ENCODE peak calls at places on chromosomes 16 and 17, in seven cellular contexts. One of them, this sample, is unnamed.

GRCh38 chr16:66278111-66278531 is 88.4 kb upstream of the CDH5 start:
- DNase-seq in AG04450: no peak
- DNase-seq in right atrium auricular region: no peak
- DNase-seq in suprapubic skin: no peak
- DNase-seq in CD8-positive, alpha-beta T cell: peak
- DNase-seq in CD4-positive, CD25-positive, alpha-beta regulatory T cell: no peak
- DNase-seq in heart left ventricle: no peak
- DNase-seq in this sample: no peak

GRCh38 chr17:66855204-66855603 is 20.3 kb downstream of the CACNG5 start:
- DNase-seq in CD8-positive, alpha-beta T cell: no peak
- DNase-seq in right atrium auricular region: no peak
- DNase-seq in heart left ventricle: no peak
- DNase-seq in suprapubic skin: no peak
- DNase-seq in CD4-positive, CD25-positive, alpha-beta regulatory T cell: peak
- DNase-seq in AG04450: no peak
- DNase-seq in this sample: peak

GRCh38 chr16:11010576-11011221 is 66.3 kb downstream of the CLEC16A start:
- DNase-seq in CD8-positive, alpha-beta T cell: no peak
- DNase-seq in suprapubic skin: peak
- DNase-seq in heart left ventricle: peak
- DNase-seq in CD4-positive, CD25-positive, alpha-beta regulatory T cell: no peak
- DNase-seq in AG04450: no peak
- DNase-seq in right atrium auricular region: peak
- DNase-seq in this sample: no peak

GRCh38 chr17:59424331-59424730 is 92.9 kb downstream of the YPEL2 start:
- DNase-seq in suprapubic skin: no peak
- DNase-seq in CD8-positive, alpha-beta T cell: no peak
- DNase-seq in CD4-positive, CD25-positive, alpha-beta regulatory T cell: no peak
- DNase-seq in heart left ventricle: no peak
- DNase-seq in AG04450: no peak
- DNase-seq in right atrium auricular region: no peak
- DNase-seq in this sample: no peak

GRCh38 chr16:75701361-75701760 is at the start of gene DUXB:
- DNase-seq in heart left ventricle: no peak
- DNase-seq in suprapubic skin: no peak
- DNase-seq in AG04450: no peak
- DNase-seq in CD4-positive, CD25-positive, alpha-beta regulatory T cell: no peak
- DNase-seq in CD8-positive, alpha-beta T cell: no peak
- DNase-seq in right atrium auricular region: no peak
- DNase-seq in this sample: no peak

GRCh38 chr17:79607941-79608728 is 2.7 kb downstream of the RBFOX3 start:
- DNase-seq in heart left ventricle: peak
- DNase-seq in AG04450: no peak
- DNase-seq in right atrium auricular region: no peak
- DNase-seq in suprapubic skin: no peak
- DNase-seq in CD8-positive, alpha-beta T cell: no peak
- DNase-seq in CD4-positive, CD25-positive, alpha-beta regulatory T cell: no peak
- DNase-seq in this sample: no peak

GRCh38 chr16:25235991-25236390 is 19.2 kb downstream of the AQP8 start:
- DNase-seq in AG04450: no peak
- DNase-seq in heart left ventricle: no peak
- DNase-seq in CD8-positive, alpha-beta T cell: no peak
- DNase-seq in suprapubic skin: no peak
- DNase-seq in right atrium auricular region: no peak
- DNase-seq in CD4-positive, CD25-positive, alpha-beta regulatory T cell: no peak
- DNase-seq in this sample: no peak

GRCh38 chr16:85211247-85211910 is 99.1 kb upstream of the CIBAR2 start:
- DNase-seq in suprapubic skin: no peak
- DNase-seq in AG04450: no peak
- DNase-seq in heart left ventricle: no peak
- DNase-seq in right atrium auricular region: no peak
- DNase-seq in CD4-positive, CD25-positive, alpha-beta regulatory T cell: no peak
- DNase-seq in CD8-positive, alpha-beta T cell: no peak
- DNase-seq in this sample: no peak

GRCh38 chr16:18983565-18984424 is at the start of gene TMC7:
- DNase-seq in CD4-positive, CD25-positive, alpha-beta regulatory T cell: no peak
- DNase-seq in heart left ventricle: peak
- DNase-seq in CD8-positive, alpha-beta T cell: no peak
- DNase-seq in right atrium auricular region: no peak
- DNase-seq in suprapubic skin: peak
- DNase-seq in AG04450: peak
- DNase-seq in this sample: no peak

GRCh38 chr16:794091-794842 is 5.8 kb downstream of the CHTF18 start:
- DNase-seq in suprapubic skin: no peak
- DNase-seq in right atrium auricular region: no peak
- DNase-seq in heart left ventricle: no peak
- DNase-seq in CD4-positive, CD25-positive, alpha-beta regulatory T cell: no peak
- DNase-seq in AG04450: no peak
- DNase-seq in CD8-positive, alpha-beta T cell: no peak
- DNase-seq in this sample: no peak

GRCh38 chr17:79904865-79905264 is 65.6 kb upstream of the CBX4 start:
- DNase-seq in heart left ventricle: no peak
- DNase-seq in suprapubic skin: no peak
- DNase-seq in CD4-positive, CD25-positive, alpha-beta regulatory T cell: no peak
- DNase-seq in AG04450: no peak
- DNase-seq in CD8-positive, alpha-beta T cell: no peak
- DNase-seq in right atrium auricular region: no peak
- DNase-seq in this sample: no peak

GRCh38 chr16:10610499-10611184 is 30.2 kb upstream of the EMP2 start:
- DNase-seq in AG04450: no peak
- DNase-seq in CD4-positive, CD25-positive, alpha-beta regulatory T cell: no peak
- DNase-seq in right atrium auricular region: no peak
- DNase-seq in CD8-positive, alpha-beta T cell: no peak
- DNase-seq in suprapubic skin: no peak
- DNase-seq in heart left ventricle: no peak
- DNase-seq in this sample: no peak

GRCh38 chr17:5607946-5608345 is 23.6 kb upstream of the NLRP1 start:
- DNase-seq in AG04450: no peak
- DNase-seq in CD8-positive, alpha-beta T cell: no peak
- DNase-seq in CD4-positive, CD25-positive, alpha-beta regulatory T cell: no peak
- DNase-seq in suprapubic skin: no peak
- DNase-seq in right atrium auricular region: no peak
- DNase-seq in heart left ventricle: no peak
- DNase-seq in this sample: no peak

GRCh38 chr17:42819939-42820535 is 4.0 kb downstream of the BECN1 start:
- DNase-seq in heart left ventricle: peak
- DNase-seq in suprapubic skin: peak
- DNase-seq in CD8-positive, alpha-beta T cell: peak
- DNase-seq in CD4-positive, CD25-positive, alpha-beta regulatory T cell: peak
- DNase-seq in AG04450: no peak
- DNase-seq in right atrium auricular region: no peak
- DNase-seq in this sample: peak

GRCh38 chr17:71975331-71975801 is 145.5 kb upstream of the SOX9 start:
- DNase-seq in suprapubic skin: peak
- DNase-seq in CD8-positive, alpha-beta T cell: no peak
- DNase-seq in right atrium auricular region: peak
- DNase-seq in heart left ventricle: peak
- DNase-seq in CD4-positive, CD25-positive, alpha-beta regulatory T cell: no peak
- DNase-seq in AG04450: peak
- DNase-seq in this sample: no peak

GRCh38 chr16:377419-377951 is 4.3 kb downstream of the PGAP6 start:
- DNase-seq in heart left ventricle: no peak
- DNase-seq in CD8-positive, alpha-beta T cell: no peak
- DNase-seq in CD4-positive, CD25-positive, alpha-beta regulatory T cell: no peak
- DNase-seq in suprapubic skin: no peak
- DNase-seq in right atrium auricular region: no peak
- DNase-seq in AG04450: no peak
- DNase-seq in this sample: no peak

GRCh38 chr17:41537990-41538389 is 9.9 kb upstream of the KRT19 start:
- DNase-seq in CD4-positive, CD25-positive, alpha-beta regulatory T cell: no peak
- DNase-seq in suprapubic skin: peak
- DNase-seq in CD8-positive, alpha-beta T cell: no peak
- DNase-seq in heart left ventricle: no peak
- DNase-seq in right atrium auricular region: no peak
- DNase-seq in AG04450: no peak
- DNase-seq in this sample: no peak

GRCh38 chr17:7846765-7847661 is 7.9 kb upstream of the TMEM88 start:
- DNase-seq in CD4-positive, CD25-positive, alpha-beta regulatory T cell: no peak
- DNase-seq in AG04450: no peak
- DNase-seq in CD8-positive, alpha-beta T cell: no peak
- DNase-seq in right atrium auricular region: no peak
- DNase-seq in suprapubic skin: no peak
- DNase-seq in heart left ventricle: no peak
- DNase-seq in this sample: no peak

GRCh38 chr16:85123891-85124635 is 11.8 kb upstream of the CIBAR2 start:
- DNase-seq in CD4-positive, CD25-positive, alpha-beta regulatory T cell: no peak
- DNase-seq in suprapubic skin: peak
- DNase-seq in CD8-positive, alpha-beta T cell: no peak
- DNase-seq in AG04450: peak
- DNase-seq in right atrium auricular region: peak
- DNase-seq in heart left ventricle: peak
- DNase-seq in this sample: peak

GRCh38 chr16:82630219-82630618 is 3.5 kb downstream of the CDH13 start:
- DNase-seq in heart left ventricle: no peak
- DNase-seq in CD4-positive, CD25-positive, alpha-beta regulatory T cell: no peak
- DNase-seq in right atrium auricular region: no peak
- DNase-seq in suprapubic skin: no peak
- DNase-seq in AG04450: no peak
- DNase-seq in CD8-positive, alpha-beta T cell: no peak
- DNase-seq in this sample: no peak

GRCh38 chr17:75637143-75637538 is 3.9 kb downstream of the SMIM5 start:
- DNase-seq in right atrium auricular region: no peak
- DNase-seq in AG04450: no peak
- DNase-seq in suprapubic skin: no peak
- DNase-seq in CD4-positive, CD25-positive, alpha-beta regulatory T cell: no peak
- DNase-seq in CD8-positive, alpha-beta T cell: no peak
- DNase-seq in heart left ventricle: peak
- DNase-seq in this sample: no peak

GRCh38 chr17:30244853-30245385 is 9.4 kb upstream of the SLC6A4 start:
- DNase-seq in heart left ventricle: no peak
- DNase-seq in CD4-positive, CD25-positive, alpha-beta regulatory T cell: no peak
- DNase-seq in suprapubic skin: no peak
- DNase-seq in CD8-positive, alpha-beta T cell: no peak
- DNase-seq in right atrium auricular region: no peak
- DNase-seq in AG04450: no peak
- DNase-seq in this sample: no peak

GRCh38 chr16:49834496-49835009 is 21.4 kb downstream of the ZNF423 start:
- DNase-seq in AG04450: no peak
- DNase-seq in suprapubic skin: no peak
- DNase-seq in heart left ventricle: peak
- DNase-seq in CD8-positive, alpha-beta T cell: no peak
- DNase-seq in CD4-positive, CD25-positive, alpha-beta regulatory T cell: no peak
- DNase-seq in right atrium auricular region: no peak
- DNase-seq in this sample: no peak
- H3K4me3 ChIP-seq in AG04450: no peak
- H3K4me3 ChIP-seq in suprapubic skin: no peak
- H3K4me3 ChIP-seq in heart left ventricle: no peak
- H3K4me3 ChIP-seq in CD8-positive, alpha-beta T cell: no peak
- H3K4me3 ChIP-seq in CD4-positive, CD25-positive, alpha-beta regulatory T cell: no peak
- H3K4me3 ChIP-seq in right atrium auricular region: no peak
- H3K4me3 ChIP-seq in this sample: no peak

GRCh38 chr17:61591018-61591417 is at the start of gene NACA2:
- DNase-seq in AG04450: no peak
- DNase-seq in CD8-positive, alpha-beta T cell: no peak
- DNase-seq in heart left ventricle: no peak
- DNase-seq in suprapubic skin: no peak
- DNase-seq in CD4-positive, CD25-positive, alpha-beta regulatory T cell: no peak
- DNase-seq in right atrium auricular region: no peak
- DNase-seq in this sample: no peak
- H3K27ac ChIP-seq in AG04450: no peak
- H3K27ac ChIP-seq in CD8-positive, alpha-beta T cell: no peak
- H3K27ac ChIP-seq in heart left ventricle: no peak
- H3K27ac ChIP-seq in suprapubic skin: no peak
- H3K27ac ChIP-seq in CD4-positive, CD25-positive, alpha-beta regulatory T cell: no peak
- H3K27ac ChIP-seq in right atrium auricular region: no peak
- H3K27ac ChIP-seq in this sample: no peak

GRCh38 chr17:22253007-22253406 is 560.7 kb downstream of the KCNJ18 start:
- DNase-seq in right atrium auricular region: no peak
- DNase-seq in heart left ventricle: no peak
- DNase-seq in AG04450: no peak
- DNase-seq in suprapubic skin: no peak
- DNase-seq in CD8-positive, alpha-beta T cell: no peak
- DNase-seq in CD4-positive, CD25-positive, alpha-beta regulatory T cell: no peak
- DNase-seq in this sample: no peak

DNA sequence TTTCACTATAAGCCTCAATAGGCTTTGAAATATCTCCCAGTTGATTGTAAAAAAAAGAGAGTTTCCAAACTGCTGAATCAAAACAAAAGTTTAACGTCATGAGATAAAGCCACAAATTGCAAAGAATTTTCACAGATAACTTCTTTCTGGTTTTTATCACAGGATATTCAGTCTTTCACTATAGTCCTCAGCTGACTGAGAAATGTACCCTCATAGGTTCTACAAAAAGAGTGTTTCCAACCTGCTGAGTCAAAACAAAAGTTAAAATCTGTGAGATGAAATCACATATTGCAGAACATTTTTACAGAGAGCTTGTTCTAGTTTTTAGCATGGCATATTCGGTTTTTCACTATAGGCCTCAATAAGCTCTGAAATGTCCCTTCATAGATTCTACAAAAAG is 559.2 kb downstream of the KCNJ18 start:
- DNase-seq in CD4-positive, CD25-positive, alpha-beta regulatory T cell: no peak
- DNase-seq in CD8-positive, alpha-beta T cell: no peak
- DNase-seq in suprapubic skin: no peak
- DNase-seq in right atrium auricular region: no peak
- DNase-seq in heart left ventricle: no peak
- DNase-seq in AG04450: no peak
- DNase-seq in this sample: no peak
- H3K4me3 ChIP-seq in CD4-positive, CD25-positive, alpha-beta regulatory T cell: no peak
- H3K4me3 ChIP-seq in CD8-positive, alpha-beta T cell: no peak
- H3K4me3 ChIP-seq in suprapubic skin: no peak
- H3K4me3 ChIP-seq in right atrium auricular region: no peak
- H3K4me3 ChIP-seq in heart left ventricle: no peak
- H3K4me3 ChIP-seq in AG04450: no peak
- H3K4me3 ChIP-seq in this sample: no peak

GRCh38 chr17:77322534-77323412 is 182.0 kb downstream of the SEC14L1 start:
- DNase-seq in suprapubic skin: peak
- DNase-seq in AG04450: peak
- DNase-seq in CD8-positive, alpha-beta T cell: no peak
- DNase-seq in heart left ventricle: peak
- DNase-seq in right atrium auricular region: peak
- DNase-seq in CD4-positive, CD25-positive, alpha-beta regulatory T cell: no peak
- DNase-seq in this sample: peak

GRCh38 chr17:77325826-77326581 is 185.2 kb downstream of the SEC14L1 start:
- DNase-seq in CD4-positive, CD25-positive, alpha-beta regulatory T cell: no peak
- DNase-seq in suprapubic skin: peak
- DNase-seq in right atrium auricular region: peak
- DNase-seq in AG04450: no peak
- DNase-seq in heart left ventricle: peak
- DNase-seq in CD8-positive, alpha-beta T cell: no peak
- DNase-seq in this sample: no peak

GRCh38 chr17:77325537-77325825 is 184.7 kb downstream of the SEC14L1 start:
- DNase-seq in AG04450: no peak
- DNase-seq in CD8-positive, alpha-beta T cell: no peak
- DNase-seq in right atrium auricular region: no peak
- DNase-seq in heart left ventricle: no peak
- DNase-seq in suprapubic skin: no peak
- DNase-seq in CD4-positive, CD25-positive, alpha-beta regulatory T cell: no peak
- DNase-seq in this sample: no peak

GRCh38 chr17:77323413-77324171 is 182.8 kb downstream of the SEC14L1 start:
- DNase-seq in CD4-positive, CD25-positive, alpha-beta regulatory T cell: no peak
- DNase-seq in right atrium auricular region: no peak
- DNase-seq in suprapubic skin: peak
- DNase-seq in CD8-positive, alpha-beta T cell: no peak
- DNase-seq in heart left ventricle: peak
- DNase-seq in AG04450: no peak
- DNase-seq in this sample: peak

DNA sequence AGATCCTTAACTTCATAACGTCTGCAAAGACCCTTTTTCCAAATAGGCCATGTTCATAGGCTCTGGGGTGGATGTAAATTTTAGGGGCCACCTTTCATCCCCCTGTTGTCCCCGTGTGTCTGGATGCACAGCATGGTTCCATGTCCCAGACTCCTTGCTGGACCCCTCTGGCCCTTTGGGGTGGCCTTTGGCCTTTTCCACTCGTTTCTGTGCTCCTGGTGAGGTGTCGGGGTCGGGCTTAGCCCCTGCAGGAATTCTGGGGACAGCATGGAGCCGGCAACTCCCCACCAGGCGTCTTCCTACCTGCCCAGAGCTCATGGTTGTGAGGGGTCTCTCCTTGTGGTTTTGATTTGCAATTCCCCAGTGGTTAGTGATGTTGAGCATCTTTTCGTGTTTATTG is 183.5 kb downstream of the SEC14L1 start:
- DNase-seq in right atrium auricular region: peak
- DNase-seq in CD8-positive, alpha-beta T cell: no peak
- DNase-seq in suprapubic skin: peak
- DNase-seq in AG04450: no peak
- DNase-seq in CD4-positive, CD25-positive, alpha-beta regulatory T cell: no peak
- DNase-seq in heart left ventricle: no peak
- DNase-seq in this sample: no peak
- H3K27ac ChIP-seq in right atrium auricular region: peak
- H3K27ac ChIP-seq in CD8-positive, alpha-beta T cell: no peak
- H3K27ac ChIP-seq in suprapubic skin: peak
- H3K27ac ChIP-seq in AG04450: peak
- H3K27ac ChIP-seq in CD4-positive, CD25-positive, alpha-beta regulatory T cell: no peak
- H3K27ac ChIP-seq in heart left ventricle: peak
- H3K27ac ChIP-seq in this sample: no peak

This sample was measured in Karpas-422.